ENCODE peak calls at places on chromosomes 1 and 21, in nine cellular contexts. One of them, this sample, is unnamed.
A peak's percentile ranks its signal among the peaks of the same experiment; 100 is the strongest.

GRCh38 chr1:111857251-111857651 is 101.5 kb downstream of the DDX20 start:
- DNase-seq in mesenchymal stem cell: no peak
- DNase-seq in AG04449: no peak
- DNase-seq in fibroblast of villous mesenchyme: no peak
- DNase-seq in smooth muscle cell of the brain vasculature: no peak
- DNase-seq in activated CD8-positive, alpha-beta memory T cell treated with anti-CD3 and anti-CD28 coated beads, Interleukin-2, amount 10 ng/mL, durations not matched to agents 7 days and 5 days: no peak
- DNase-seq in activated T-helper 1 cell treated with anti-CD3 and anti-CD28 coated beads, Interleukin-2, amount 50 U/mL, for 16 hours: no peak
- DNase-seq in SJSA1: no peak
- DNase-seq in EL: no peak
- DNase-seq in this sample: no peak

GRCh38 chr1:232278925-232279324 is 351.0 kb downstream of the SIPA1L2 start:
- DNase-seq in mesenchymal stem cell: no peak
- DNase-seq in AG04449: no peak
- DNase-seq in fibroblast of villous mesenchyme: no peak
- DNase-seq in smooth muscle cell of the brain vasculature: no peak
- DNase-seq in activated CD8-positive, alpha-beta memory T cell treated with anti-CD3 and anti-CD28 coated beads, Interleukin-2, amount 10 ng/mL, durations not matched to agents 7 days and 5 days: no peak
- DNase-seq in activated T-helper 1 cell treated with anti-CD3 and anti-CD28 coated beads, Interleukin-2, amount 50 U/mL, for 16 hours: no peak
- DNase-seq in SJSA1: no peak
- DNase-seq in EL: no peak
- DNase-seq in this sample: no peak

GRCh38 chr1:41102208-41102607 is 80.7 kb upstream of the SLFNL1 start:
- DNase-seq in mesenchymal stem cell: peak; percentile 19
- DNase-seq in AG04449: peak; percentile 95
- DNase-seq in fibroblast of villous mesenchyme: peak; percentile 90
- DNase-seq in smooth muscle cell of the brain vasculature: peak; percentile 75
- DNase-seq in activated CD8-positive, alpha-beta memory T cell treated with anti-CD3 and anti-CD28 coated beads, Interleukin-2, amount 10 ng/mL, durations not matched to agents 7 days and 5 days: no peak
- DNase-seq in activated T-helper 1 cell treated with anti-CD3 and anti-CD28 coated beads, Interleukin-2, amount 50 U/mL, for 16 hours: no peak
- DNase-seq in SJSA1: no peak
- DNase-seq in EL: peak; percentile 93
- DNase-seq in this sample: no peak

GRCh38 chr1:234656981-234657651 is 47.1 kb upstream of the IRF2BP2 start:
- DNase-seq in mesenchymal stem cell: peak; percentile 95
- DNase-seq in AG04449: peak; percentile 74
- DNase-seq in fibroblast of villous mesenchyme: peak; percentile 84
- DNase-seq in smooth muscle cell of the brain vasculature: peak; percentile 26
- DNase-seq in activated CD8-positive, alpha-beta memory T cell treated with anti-CD3 and anti-CD28 coated beads, Interleukin-2, amount 10 ng/mL, durations not matched to agents 7 days and 5 days: no peak
- DNase-seq in activated T-helper 1 cell treated with anti-CD3 and anti-CD28 coated beads, Interleukin-2, amount 50 U/mL, for 16 hours: no peak
- DNase-seq in SJSA1: peak; percentile 90
- DNase-seq in EL: peak; percentile 95
- DNase-seq in this sample: no peak

GRCh38 chr1:181061891-181062777 is 26.4 kb upstream of the IER5 start:
- DNase-seq in mesenchymal stem cell: no peak
- DNase-seq in AG04449: no peak
- DNase-seq in fibroblast of villous mesenchyme: no peak
- DNase-seq in smooth muscle cell of the brain vasculature: no peak
- DNase-seq in activated CD8-positive, alpha-beta memory T cell treated with anti-CD3 and anti-CD28 coated beads, Interleukin-2, amount 10 ng/mL, durations not matched to agents 7 days and 5 days: no peak
- DNase-seq in activated T-helper 1 cell treated with anti-CD3 and anti-CD28 coated beads, Interleukin-2, amount 50 U/mL, for 16 hours: peak; percentile 9
- DNase-seq in SJSA1: no peak
- DNase-seq in EL: no peak
- DNase-seq in this sample: no peak

GRCh38 chr1:153404768-153405167 is 11.6 kb upstream of the S100A7A start:
- DNase-seq in mesenchymal stem cell: no peak
- DNase-seq in AG04449: no peak
- DNase-seq in fibroblast of villous mesenchyme: no peak
- DNase-seq in smooth muscle cell of the brain vasculature: no peak
- DNase-seq in activated CD8-positive, alpha-beta memory T cell treated with anti-CD3 and anti-CD28 coated beads, Interleukin-2, amount 10 ng/mL, durations not matched to agents 7 days and 5 days: peak; percentile 62
- DNase-seq in activated T-helper 1 cell treated with anti-CD3 and anti-CD28 coated beads, Interleukin-2, amount 50 U/mL, for 16 hours: peak; percentile 21
- DNase-seq in SJSA1: no peak
- DNase-seq in EL: peak; percentile 6
- DNase-seq in this sample: no peak

GRCh38 chr1:53640696-53641065 is 98.3 kb downstream of the GLIS1 start:
- DNase-seq in mesenchymal stem cell: no peak
- DNase-seq in AG04449: no peak
- DNase-seq in fibroblast of villous mesenchyme: no peak
- DNase-seq in smooth muscle cell of the brain vasculature: no peak
- DNase-seq in activated CD8-positive, alpha-beta memory T cell treated with anti-CD3 and anti-CD28 coated beads, Interleukin-2, amount 10 ng/mL, durations not matched to agents 7 days and 5 days: no peak
- DNase-seq in activated T-helper 1 cell treated with anti-CD3 and anti-CD28 coated beads, Interleukin-2, amount 50 U/mL, for 16 hours: no peak
- DNase-seq in SJSA1: no peak
- DNase-seq in EL: no peak
- DNase-seq in this sample: peak; percentile 39

GRCh38 chr1:25700124-25700523 is 83.5 kb downstream of the MAN1C1 start:
- DNase-seq in mesenchymal stem cell: peak; percentile 76
- DNase-seq in AG04449: no peak
- DNase-seq in fibroblast of villous mesenchyme: peak; percentile 64
- DNase-seq in smooth muscle cell of the brain vasculature: no peak
- DNase-seq in activated CD8-positive, alpha-beta memory T cell treated with anti-CD3 and anti-CD28 coated beads, Interleukin-2, amount 10 ng/mL, durations not matched to agents 7 days and 5 days: no peak
- DNase-seq in activated T-helper 1 cell treated with anti-CD3 and anti-CD28 coated beads, Interleukin-2, amount 50 U/mL, for 16 hours: no peak
- DNase-seq in SJSA1: no peak
- DNase-seq in EL: peak; percentile 34
- DNase-seq in this sample: no peak

GRCh38 chr1:32886012-32886827 is at the start of gene HPCA:
- DNase-seq in mesenchymal stem cell: peak; percentile 71
- DNase-seq in AG04449: no peak
- DNase-seq in fibroblast of villous mesenchyme: peak; percentile 67
- DNase-seq in smooth muscle cell of the brain vasculature: no peak
- DNase-seq in activated CD8-positive, alpha-beta memory T cell treated with anti-CD3 and anti-CD28 coated beads, Interleukin-2, amount 10 ng/mL, durations not matched to agents 7 days and 5 days: peak; percentile 62
- DNase-seq in activated T-helper 1 cell treated with anti-CD3 and anti-CD28 coated beads, Interleukin-2, amount 50 U/mL, for 16 hours: no peak
- DNase-seq in SJSA1: peak; percentile 56
- DNase-seq in EL: peak; percentile 44
- DNase-seq in this sample: peak; percentile 84

GRCh38 chr21:14737922-14738321 is 191.8 kb upstream of the SAMSN1 start:
- DNase-seq in mesenchymal stem cell: peak; percentile 42
- DNase-seq in AG04449: no peak
- DNase-seq in fibroblast of villous mesenchyme: peak; percentile 48
- DNase-seq in smooth muscle cell of the brain vasculature: peak; percentile 20
- DNase-seq in activated CD8-positive, alpha-beta memory T cell treated with anti-CD3 and anti-CD28 coated beads, Interleukin-2, amount 10 ng/mL, durations not matched to agents 7 days and 5 days: peak; percentile 63
- DNase-seq in activated T-helper 1 cell treated with anti-CD3 and anti-CD28 coated beads, Interleukin-2, amount 50 U/mL, for 16 hours: peak; percentile 2
- DNase-seq in SJSA1: peak; percentile 15
- DNase-seq in EL: peak; percentile 50
- DNase-seq in this sample: no peak

GRCh38 chr1:241507189-241507820 is 12.2 kb downstream of the FH start:
- DNase-seq in mesenchymal stem cell: peak; percentile 7
- DNase-seq in AG04449: no peak
- DNase-seq in fibroblast of villous mesenchyme: peak; percentile 30
- DNase-seq in smooth muscle cell of the brain vasculature: no peak
- DNase-seq in activated CD8-positive, alpha-beta memory T cell treated with anti-CD3 and anti-CD28 coated beads, Interleukin-2, amount 10 ng/mL, durations not matched to agents 7 days and 5 days: no peak
- DNase-seq in activated T-helper 1 cell treated with anti-CD3 and anti-CD28 coated beads, Interleukin-2, amount 50 U/mL, for 16 hours: no peak
- DNase-seq in SJSA1: no peak
- DNase-seq in EL: no peak
- DNase-seq in this sample: no peak

GRCh38 chr1:160376525-160377131 is 9.8 kb downstream of the NHLH1 start:
- DNase-seq in mesenchymal stem cell: peak; percentile 77
- DNase-seq in AG04449: no peak
- DNase-seq in fibroblast of villous mesenchyme: peak; percentile 76
- DNase-seq in smooth muscle cell of the brain vasculature: peak; percentile 31
- DNase-seq in activated CD8-positive, alpha-beta memory T cell treated with anti-CD3 and anti-CD28 coated beads, Interleukin-2, amount 10 ng/mL, durations not matched to agents 7 days and 5 days: peak; percentile 57
- DNase-seq in activated T-helper 1 cell treated with anti-CD3 and anti-CD28 coated beads, Interleukin-2, amount 50 U/mL, for 16 hours: no peak
- DNase-seq in SJSA1: peak; percentile 60
- DNase-seq in EL: peak; percentile 73
- DNase-seq in this sample: peak; percentile 31

GRCh38 chr1:234776256-234776874 is 166.4 kb upstream of the IRF2BP2 start:
- DNase-seq in mesenchymal stem cell: no peak
- DNase-seq in AG04449: no peak
- DNase-seq in fibroblast of villous mesenchyme: no peak
- DNase-seq in smooth muscle cell of the brain vasculature: no peak
- DNase-seq in activated CD8-positive, alpha-beta memory T cell treated with anti-CD3 and anti-CD28 coated beads, Interleukin-2, amount 10 ng/mL, durations not matched to agents 7 days and 5 days: peak; percentile 52
- DNase-seq in activated T-helper 1 cell treated with anti-CD3 and anti-CD28 coated beads, Interleukin-2, amount 50 U/mL, for 16 hours: no peak
- DNase-seq in SJSA1: no peak
- DNase-seq in EL: no peak
- DNase-seq in this sample: peak; percentile 79

GRCh38 chr1:60963167-60963909 is 119.0 kb upstream of the NFIA start:
- DNase-seq in mesenchymal stem cell: no peak
- DNase-seq in AG04449: no peak
- DNase-seq in fibroblast of villous mesenchyme: no peak
- DNase-seq in smooth muscle cell of the brain vasculature: peak; percentile 86
- DNase-seq in activated CD8-positive, alpha-beta memory T cell treated with anti-CD3 and anti-CD28 coated beads, Interleukin-2, amount 10 ng/mL, durations not matched to agents 7 days and 5 days: no peak
- DNase-seq in activated T-helper 1 cell treated with anti-CD3 and anti-CD28 coated beads, Interleukin-2, amount 50 U/mL, for 16 hours: no peak
- DNase-seq in SJSA1: no peak
- DNase-seq in EL: no peak
- DNase-seq in this sample: no peak

GRCh38 chr1:21878840-21879478 is 58.2 kb downstream of the HSPG2 start:
- DNase-seq in mesenchymal stem cell: no peak
- DNase-seq in AG04449: no peak
- DNase-seq in fibroblast of villous mesenchyme: no peak
- DNase-seq in smooth muscle cell of the brain vasculature: no peak
- DNase-seq in activated CD8-positive, alpha-beta memory T cell treated with anti-CD3 and anti-CD28 coated beads, Interleukin-2, amount 10 ng/mL, durations not matched to agents 7 days and 5 days: no peak
- DNase-seq in activated T-helper 1 cell treated with anti-CD3 and anti-CD28 coated beads, Interleukin-2, amount 50 U/mL, for 16 hours: no peak
- DNase-seq in SJSA1: no peak
- DNase-seq in EL: no peak
- DNase-seq in this sample: no peak

This sample was measured in type B pancreatic cell.